ENCODE peak calls at places on chromosomes 5 and 9, in four cellular contexts. Y is H1, P is HepG2, G is GM12878. Q is an unnamed sample.
A peak's percentile ranks its signal among the peaks of the same experiment; 100 is the strongest.

GRCh38 chr9:96006961-96007360 is 131.5 kb downstream of the ERCC6L2 start:
- DNase-seq in G (no peak), P (no peak), Y (no peak), Q (no peak)

GRCh38 chr5:35073168-35073567 is 25.4 kb upstream of the AGXT2 start:
- DNase-seq in P (no peak), G (no peak), Y (no peak), Q (no peak)

GRCh38 chr9:73824671-73825070 is 672.5 kb upstream of the RORB start:
- DNase-seq in P (no peak), G (no peak), Y (no peak), Q (no peak)

GRCh38 chr9:131418143-131419028 is 24.5 kb downstream of the PRRC2B start:
- DNase-seq in Y (no peak), P (no peak), G (no peak), Q (no peak)

GRCh38 chr5:61306531-61307195 is 25.4 kb upstream of the ZSWIM6 start:
- DNase-seq in Y (no peak), P (no peak), G (no peak), Q (no peak)

GRCh38 chr5:9057406-9058000 is 488.4 kb downstream of the SEMA5A start:
- DNase-seq in G (no peak), P (no peak), Y (no peak), Q (no peak)

GRCh38 chr5:178104492-178104891 is 8.8 kb upstream of the N4BP3 start:
- DNase-seq in Y (no peak), P (no peak), G (no peak), Q (no peak)

GRCh38 chr9:69027355-69028097 is 8.0 kb upstream of the FXN start:
- DNase-seq in Y (no peak), P (peak; percentile 54), G (peak; percentile 51), Q (peak; percentile 51)

GRCh38 chr5:15365040-15365439 is 134.9 kb upstream of the FBXL7 start:
- DNase-seq in G (no peak), P (no peak), Y (no peak), Q (no peak)
- TF ChIP-seq SUZ12 in G (no peak), P (no peak), Y (no peak), Q (no peak)

DNA sequence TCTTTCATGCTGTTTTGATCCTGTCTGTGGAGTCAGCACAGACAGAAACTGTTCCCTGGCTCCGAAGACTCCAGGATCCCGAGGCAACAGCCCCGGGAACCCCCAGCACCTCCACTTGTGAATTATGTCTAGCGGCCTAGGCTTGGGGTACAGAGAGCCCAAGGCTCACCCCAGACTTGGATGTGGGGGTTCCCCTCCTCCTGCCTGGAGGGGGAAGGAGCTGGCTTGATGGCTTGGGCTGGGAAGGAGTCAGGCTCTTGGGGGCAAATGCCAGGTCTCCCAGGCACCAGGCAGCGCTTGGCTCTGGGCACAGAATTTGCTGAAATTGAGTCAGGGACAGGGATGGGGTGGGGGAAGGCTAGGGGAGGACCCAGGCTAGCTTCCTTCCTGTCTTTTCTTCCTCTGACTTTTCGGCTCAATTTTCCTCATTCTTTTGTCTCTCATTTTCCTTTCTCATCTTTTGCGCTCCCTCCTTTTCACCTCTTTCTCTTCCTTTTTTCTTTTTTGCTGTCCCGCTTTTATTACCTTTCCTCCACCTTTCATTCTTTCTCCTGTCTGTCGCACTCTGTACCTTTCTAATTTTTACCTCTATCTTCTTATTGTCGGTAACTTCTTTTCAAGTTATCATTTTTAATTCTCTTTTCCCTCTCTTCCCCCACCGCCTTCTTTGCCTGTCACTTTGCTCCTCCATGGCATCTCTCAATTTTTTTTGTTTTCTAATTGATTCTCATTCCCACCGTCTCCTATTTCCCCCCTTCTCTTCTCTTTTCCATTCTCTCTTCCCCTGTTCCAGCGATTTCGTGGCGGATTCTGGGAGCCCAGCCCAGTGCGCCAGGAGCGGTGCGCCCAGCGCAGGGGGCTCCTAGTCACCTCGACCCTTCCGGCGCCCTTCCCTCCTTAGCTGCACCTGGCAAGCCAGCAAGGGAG is 10.5 kb downstream of the MSX2 start:
- DNase-seq in G (no peak), Y (peak; percentile 57), P (no peak), Q (no peak)
- TF ChIP-seq SP1 in G (no peak), Y (no peak), P (no peak), Q (no peak)

GRCh38 chr5:72630056-72630455 is 122.8 kb upstream of the ZNF366 start:
- DNase-seq in Y (no peak), G (no peak), P (no peak), Q (no peak)
- TF ChIP-seq SUZ12 in Y (no peak), G (no peak), P (no peak), Q (no peak)

GRCh38 chr5:123454236-123454911 is 31.2 kb upstream of the CEP120 start:
- DNase-seq in P (no peak), Y (no peak), G (no peak), Q (no peak)

GRCh38 chr5:123456242-123456641 is 33.0 kb upstream of the CEP120 start:
- DNase-seq in P (no peak), G (no peak), Y (no peak), Q (no peak)

GRCh38 chr5:123455095-123455494 is 31.9 kb upstream of the CEP120 start:
- DNase-seq in P (no peak), Y (no peak), G (no peak), Q (no peak)

GRCh38 chr5:123455640-123456039 is 32.4 kb upstream of the CEP120 start:
- DNase-seq in P (no peak), G (no peak), Y (no peak), Q (no peak)

DNA sequence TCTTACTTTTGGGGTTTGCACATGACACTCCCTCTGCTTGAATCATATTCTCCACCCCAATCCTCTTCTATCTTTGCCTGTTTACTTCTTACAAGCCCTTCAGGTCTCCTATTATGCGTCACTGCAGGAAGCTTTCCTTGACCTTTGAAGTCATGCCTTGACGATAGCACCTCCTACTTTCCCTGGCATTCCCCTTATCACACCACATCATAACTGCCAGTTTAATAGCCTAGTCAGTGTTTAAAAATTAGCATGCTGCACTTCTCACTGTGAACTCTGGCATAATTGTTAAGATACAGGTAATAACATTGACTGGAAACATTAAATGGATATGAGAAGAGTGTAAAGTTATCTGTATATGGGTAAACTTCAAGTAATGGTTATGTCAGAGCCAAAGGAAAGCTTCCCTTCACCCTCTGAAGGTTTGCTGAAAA is 37.1 kb upstream of the CEP120 start:
- DNase-seq in G (no peak), P (no peak), Y (no peak), Q (peak; percentile 16)
- TF ChIP-seq SP1 in G (no peak), P (no peak), Y (no peak), Q (no peak)